ENCODE peak calls at places on chromosomes 13 and 19, in ten cellular contexts. L, H, Y, K, Z, D, C, S, A and P are unnamed samples.

GRCh38 chr13:110251227-110251791 is 55.6 kb downstream of the COL4A1 start:
- DNase-seq in K (no peak), H (no peak), C (no peak), L (no peak), D (no peak), A (no peak), S (no peak), Y (no peak), Z (no peak), P (no peak)

GRCh38 chr19:40383668-40384248 is 6.2 kb downstream of the HIPK4 start:
- DNase-seq in Y (no peak), K (no peak), H (no peak), A (no peak), C (no peak), Z (no peak), L (no peak), S (no peak), D (no peak), P (no peak)

GRCh38 chr13:101942535-101943157 is 459.2 kb downstream of the FGF14 start:
- DNase-seq in D (no peak), H (no peak), Z (peak; percentile 13), C (no peak), S (no peak), K (no peak), Y (no peak), A (peak; percentile 25), L (no peak), P (no peak)

GRCh38 chr19:4570916-4571304 is 11.4 kb upstream of the SEMA6B start:
- DNase-seq in K (no peak), C (no peak), S (no peak), L (no peak), D (no peak), Y (no peak), H (no peak), A (no peak), Z (no peak), P (no peak)

GRCh38 chr13:48567521-48568331 is 34.8 kb upstream of the RCBTB2 start:
- DNase-seq in H (no peak), L (peak; percentile 49), K (no peak), Y (no peak), C (no peak), S (peak; percentile 41), A (no peak), Z (peak; percentile 25), D (no peak), P (no peak)

GRCh38 chr13:98144501-98145350 is 1.8 kb downstream of the FARP1 start:
- DNase-seq in S (no peak), C (peak; percentile 70), K (peak; percentile 56), Z (peak; percentile 49), D (no peak), L (no peak), H (peak; percentile 50), A (peak; percentile 57), Y (no peak), P (no peak)

GRCh38 chr13:33490461-33491327 is 205.1 kb upstream of the STARD13 start:
- DNase-seq in S (peak; percentile 19), Z (no peak), K (no peak), H (peak; percentile 8), D (no peak), C (peak; percentile 88), L (no peak), Y (no peak), A (peak; percentile 34), P (no peak)

GRCh38 chr19:53868091-53868891 is 608 bp downstream of the MYADM start:
- DNase-seq in C (peak; percentile 88), A (peak; percentile 40), K (no peak), D (no peak), S (peak; percentile 59), L (no peak), Y (no peak), Z (peak; percentile 44), H (peak; percentile 55), P (peak; percentile 53)

GRCh38 chr13:26508885-26509284 is 48.6 kb upstream of the WASF3 start:
- DNase-seq in D (peak; percentile 6), A (no peak), K (no peak), Y (no peak), L (no peak), H (no peak), S (peak; percentile 33), Z (peak; percentile 97), C (no peak), P (no peak)